ENCODE peak calls at places on chromosome 9, in seven cellular contexts. W is A549, Q is sigmoid colon, S is GM12878, M is suprapubic skin, B is upper lobe of left lung, A is SK-N-SH. H is an unnamed sample.

GRCh38 chr9:128747233-128747632 is 23.3 kb upstream of the ZDHHC12 start:
- DNase-seq in Q (no peak), A (no peak), B (no peak), M (no peak), S (no peak), W (no peak), H (no peak)

GRCh38 chr9:129232839-129233568 is 54.9 kb upstream of the IER5L start:
- DNase-seq in Q (no peak), W (no peak), M (no peak), B (no peak), S (no peak), A (no peak), H (no peak)

GRCh38 chr9:129612123-129612522 is 8.8 kb downstream of the C9orf50 start:
- DNase-seq in W (no peak), M (no peak), Q (no peak), B (no peak), A (no peak), S (no peak), H (no peak)

GRCh38 chr9:104074876-104075275 is 19.2 kb upstream of the SMC2 start:
- DNase-seq in A (no peak), S (no peak), Q (no peak), W (peak; percentile 56), M (no peak), B (no peak), H (no peak)

GRCh38 chr9:112754578-112754977 is 4.0 kb downstream of the SNX30 start:
- DNase-seq in M (no peak), B (no peak), W (no peak), Q (no peak), A (no peak), S (no peak), H (no peak)

GRCh38 chr9:108184941-108185340 is 670.8 kb downstream of the ACTL7B start:
- DNase-seq in Q (no peak), B (no peak), A (no peak), M (no peak), S (no peak), W (no peak), H (no peak)

GRCh38 chr9:36903541-36904435 is 130.3 kb downstream of the PAX5 start:
- DNase-seq in W (peak; percentile 66), B (no peak), Q (no peak), A (peak; percentile 51), M (peak; percentile 38), S (peak; percentile 48), H (no peak)

GRCh38 chr9:108196332-108196731 is 659.5 kb downstream of the ACTL7B start:
- DNase-seq in Q (no peak), B (no peak), S (no peak), A (no peak), W (no peak), M (no peak), H (no peak)

GRCh38 chr9:127450170-127450830 is 906 bp downstream of the RPL12 start:
- DNase-seq in S (no peak), B (no peak), W (peak; percentile 27), M (no peak), Q (no peak), A (no peak), H (no peak)

GRCh38 chr9:89149726-89150125 is 28.9 kb downstream of the SHC3 start:
- DNase-seq in M (no peak), S (no peak), B (no peak), Q (no peak), W (no peak), A (no peak), H (no peak)

GRCh38 chr9:4887556-4887955 is 94.8 kb downstream of the RCL1 start:
- DNase-seq in W (no peak), M (no peak), Q (no peak), B (peak; percentile 72), A (no peak), S (no peak), H (no peak)

GRCh38 chr9:115109486-115109885 is 8.5 kb downstream of the TNC start:
- DNase-seq in S (no peak), W (peak; percentile 5), B (no peak), M (no peak), A (no peak), Q (no peak), H (no peak)

GRCh38 chr9:121242219-121242954 is 25.6 kb upstream of the GSN start:
- DNase-seq in M (no peak), W (no peak), B (no peak), A (no peak), Q (no peak), S (no peak), H (no peak)

GRCh38 chr9:110810251-110810976 is 141.8 kb downstream of the MUSK start:
- DNase-seq in Q (no peak), S (no peak), M (no peak), W (no peak), A (no peak), B (no peak), H (no peak)

GRCh38 chr9:84075004-84075403 is 94.4 kb downstream of the RMI1 start:
- DNase-seq in A (no peak), W (no peak), S (no peak), M (no peak), B (no peak), Q (no peak), H (no peak)

GRCh38 chr9:37996050-37996811 is 72.8 kb downstream of the SHB start:
- DNase-seq in B (no peak), Q (no peak), S (no peak), M (no peak), W (no peak), A (peak; percentile 65), H (no peak)

GRCh38 chr9:37997636-37998374 is 71.2 kb downstream of the SHB start:
- DNase-seq in Q (peak; percentile 86), W (no peak), A (peak; percentile 67), S (no peak), B (no peak), M (no peak), H (no peak)

GRCh38 chr9:37995348-37995737 is 73.7 kb downstream of the SHB start:
- DNase-seq in W (no peak), S (no peak), B (no peak), A (no peak), M (no peak), Q (no peak), H (no peak)

GRCh38 chr9:37994639-37995347 is 74.2 kb downstream of the SHB start:
- DNase-seq in S (peak; percentile 66), W (no peak), A (peak; percentile 58), B (peak; percentile 85), Q (peak; percentile 87), M (peak; percentile 87), H (peak; percentile 28)

DNA sequence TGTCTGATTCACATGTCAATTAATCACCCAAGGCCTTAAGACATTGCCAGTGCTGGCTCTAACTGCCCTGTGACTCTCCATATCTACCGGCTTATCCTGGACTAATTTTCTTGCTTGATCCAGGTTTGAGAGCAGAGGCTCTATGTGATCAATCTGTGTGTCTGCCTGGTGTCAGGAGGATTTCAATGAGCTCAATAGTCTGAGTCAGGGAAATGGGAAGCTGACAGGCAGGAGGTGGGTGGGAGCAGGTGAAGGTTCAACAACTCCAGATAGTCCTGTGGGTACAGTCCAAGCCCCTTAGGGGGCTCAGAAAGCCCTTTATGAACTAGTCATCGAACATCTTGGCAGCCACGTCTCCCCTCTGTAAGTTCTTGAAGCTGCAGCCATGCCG is 72.2 kb downstream of the SHB start:
- DNase-seq in Q (no peak), A (no peak), B (no peak), W (no peak), S (no peak), M (no peak), H (no peak)
- H3K27ac ChIP-seq in Q (no peak overlapping the region), A (peak overlapping the region; percentile 97), B (no peak overlapping the region), W (peak overlapping the region; percentile 0), S (no peak overlapping the region), M (no peak overlapping the region), H (no peak overlapping the region)

GRCh38 chr9:34185778-34186551 is 7.1 kb downstream of the UBAP1 start:
- DNase-seq in S (peak; percentile 51), B (peak; percentile 63), Q (peak; percentile 84), W (peak; percentile 82), A (no peak), M (no peak), H (no peak)
- TF ChIP-seq EP300 in S (peak; percentile 33), B (no peak), Q (peak; percentile 21), W (peak; percentile 72), A (peak; percentile 53), M (no peak), H (peak; percentile 88)

DNA sequence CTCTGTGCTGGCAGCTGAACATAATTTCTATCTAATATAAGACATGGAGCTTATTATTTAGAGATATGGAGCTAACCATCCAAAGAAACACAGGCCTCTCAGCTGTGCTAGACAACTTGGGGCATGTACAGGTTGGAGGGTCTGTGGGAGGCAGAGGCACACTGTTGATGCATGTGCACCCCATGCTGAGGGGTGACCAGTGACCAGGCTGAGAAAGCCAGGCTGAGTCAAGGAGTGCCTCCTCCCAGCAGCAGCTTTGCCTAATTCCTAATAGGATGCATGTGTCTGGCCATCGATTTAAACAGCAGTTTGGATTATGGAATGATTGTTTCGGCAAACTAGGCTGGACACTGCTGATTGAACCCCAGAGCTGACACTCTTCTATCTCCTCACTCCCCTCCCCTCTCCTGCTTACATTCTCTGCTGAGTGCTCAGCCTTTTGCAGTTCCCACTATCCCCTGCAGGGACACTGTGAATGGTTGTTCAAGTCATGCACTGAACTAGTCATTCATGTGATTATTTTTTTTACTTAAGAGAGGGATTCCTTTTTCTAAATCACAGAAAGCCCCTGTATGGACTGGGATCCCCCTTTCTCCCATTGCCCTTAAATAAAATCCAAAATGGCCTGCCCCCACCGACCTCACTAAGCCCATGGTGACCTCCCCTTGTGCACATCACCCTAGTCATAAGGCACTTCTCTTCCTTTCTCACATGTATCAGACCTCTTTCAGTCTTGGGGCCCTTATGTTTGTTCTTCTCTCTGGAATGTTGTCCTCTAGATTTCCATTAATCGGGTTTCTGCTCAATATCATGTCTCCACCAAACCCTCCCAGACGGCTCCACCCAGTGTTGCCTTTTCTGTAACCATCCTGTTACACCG is 196.0 kb downstream of the ERCC6L2 start:
- DNase-seq in M (no peak), Q (no peak), B (no peak), S (no peak), A (peak; percentile 63), W (peak; percentile 58), H (no peak)
- TF ChIP-seq CTCF in M (peak; percentile 49), Q (no peak), B (peak; percentile 43), S (peak; percentile 60), A (peak; percentile 42), W (peak; percentile 9), H (no peak)

DNA sequence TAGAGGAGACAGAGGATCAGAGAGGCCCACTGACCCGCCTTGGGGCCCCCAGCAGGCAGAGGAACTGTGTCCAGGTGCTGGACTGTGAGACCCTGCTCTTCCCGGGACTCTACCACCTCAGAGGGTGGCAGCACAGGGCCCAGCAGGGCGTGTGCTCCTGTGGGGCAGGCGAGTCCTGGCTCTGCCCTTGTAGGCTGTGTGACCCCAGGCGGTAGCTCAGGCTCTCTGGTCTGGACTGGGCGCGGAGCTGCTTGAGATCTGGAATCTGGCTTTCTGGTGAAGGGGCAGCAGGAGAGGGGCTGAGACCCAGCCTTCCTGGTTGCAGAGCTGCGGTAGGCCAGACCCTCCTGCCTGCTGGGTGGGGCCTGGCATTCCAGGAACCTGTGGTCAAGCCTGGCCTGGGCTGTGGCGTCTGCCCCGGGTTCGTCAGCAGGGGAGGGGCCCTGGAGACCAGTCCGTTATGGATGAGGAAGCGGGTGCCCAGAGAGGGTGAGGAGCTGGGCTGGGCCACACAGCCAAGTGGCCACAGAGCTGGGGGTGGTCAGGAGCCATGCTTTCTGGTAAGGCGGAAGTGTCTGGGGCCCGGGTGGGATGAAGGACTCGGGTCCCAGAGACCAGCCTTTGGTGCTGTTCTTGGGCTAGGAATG is 46.5 kb downstream of the RXRA start:
- DNase-seq in M (no peak), W (no peak), A (no peak), B (peak; percentile 91), Q (peak; percentile 87), S (no peak), H (no peak)
- H3K27ac ChIP-seq in M (peak overlapping the region; percentile 90), W (peak overlapping the region; percentile 97), A (no peak overlapping the region), B (peak overlapping the region; percentile 81), Q (peak overlapping the region; percentile 88), S (no peak overlapping the region), H (no peak overlapping the region)